ENCODE peak calls at places on chromosome 22, in five cellular contexts. Z, K, M, L and C are unnamed samples.

GRCh38 chr22:31334329-31334728 is 11.8 kb downstream of the PATZ1 start:
- DNase-seq in Z (no peak), K (no peak), M (no peak), L (no peak), C (no peak)

GRCh38 chr22:34055525-34056200 is 135.4 kb upstream of the LARGE1 start:
- DNase-seq in Z (peak; percentile 35), K (no peak), M (peak; percentile 38), L (peak; percentile 5), C (peak; percentile 82)

GRCh38 chr22:49404576-49405199 is 423.0 kb downstream of the BRD1 start:
- DNase-seq in Z (no peak), K (no peak), M (no peak), L (no peak), C (peak; percentile 24)

GRCh38 chr22:32482708-32483107 is 8.1 kb downstream of the FBXO7 start:
- DNase-seq in Z (no peak), K (peak; percentile 22), M (no peak), L (no peak), C (no peak)

GRCh38 chr22:38270091-38270972 is 2.5 kb downstream of the TMEM184B start:
- DNase-seq in Z (no peak), K (peak; percentile 14), M (no peak), L (peak; percentile 51), C (peak; percentile 19)

GRCh38 chr22:25668437-25668836 is 73.6 kb upstream of the MYO18B start:
- DNase-seq in Z (no peak), K (peak; percentile 52), M (no peak), L (no peak), C (no peak)

GRCh38 chr22:49825944-49826602 is 1.6 kb downstream of the BRD1 start:
- DNase-seq in Z (no peak), K (peak; percentile 72), M (no peak), L (peak; percentile 64), C (no peak)

GRCh38 chr22:44972363-44973083 is 37.3 kb downstream of the PHF21B start:
- DNase-seq in Z (no peak), K (peak; percentile 3), M (no peak), L (no peak), C (no peak)

DNA sequence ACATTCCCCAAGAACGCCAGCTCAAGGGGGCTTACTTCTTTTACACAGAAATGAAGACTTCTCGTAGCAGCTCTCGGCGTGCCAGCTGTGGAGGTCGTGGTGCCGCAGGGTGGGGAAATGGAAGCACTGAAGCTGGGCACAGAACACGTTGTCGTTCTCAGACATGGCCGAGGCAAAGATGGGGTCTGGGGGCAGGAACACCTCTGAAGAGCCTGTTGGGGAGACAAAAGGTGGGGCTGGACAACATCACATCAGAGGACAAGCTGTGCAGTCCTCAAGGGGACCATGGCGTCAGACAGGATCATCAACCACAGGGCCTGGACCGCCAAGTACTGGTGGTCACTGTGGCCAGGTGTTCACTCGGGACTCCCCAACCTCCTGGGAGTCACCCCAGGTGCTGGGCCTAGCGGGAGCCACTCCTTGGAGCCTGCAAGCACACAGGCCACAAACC is 65.2 kb downstream of the DGCR2 start:
- DNase-seq in Z (no peak), K (no peak), M (no peak), L (no peak), C (no peak)
- H2BK120ac ChIP-seq in Z (no peak overlapping the region), K (no peak overlapping the region), M (no peak overlapping the region), L (no peak overlapping the region), C (no peak overlapping the region)

GRCh38 chr22:42612336-42612735 is 2.3 kb downstream of the POLDIP3 start:
- DNase-seq in Z (no peak), K (no peak), M (no peak), L (no peak), C (no peak)

GRCh38 chr22:42615092-42615859 is 593 bp upstream of the POLDIP3 start:
- DNase-seq in Z (peak; percentile 89), K (peak; percentile 100), M (peak; percentile 97), L (peak; percentile 100), C (peak; percentile 97)

GRCh38 chr22:42617155-42617983 is 2.7 kb upstream of the POLDIP3 start:
- DNase-seq in Z (no peak), K (no peak), M (no peak), L (no peak), C (peak; percentile 57)

GRCh38 chr22:42613869-42614268 is 814 bp downstream of the POLDIP3 start:
- DNase-seq in Z (no peak), K (no peak), M (no peak), L (peak; percentile 66), C (no peak)

DNA sequence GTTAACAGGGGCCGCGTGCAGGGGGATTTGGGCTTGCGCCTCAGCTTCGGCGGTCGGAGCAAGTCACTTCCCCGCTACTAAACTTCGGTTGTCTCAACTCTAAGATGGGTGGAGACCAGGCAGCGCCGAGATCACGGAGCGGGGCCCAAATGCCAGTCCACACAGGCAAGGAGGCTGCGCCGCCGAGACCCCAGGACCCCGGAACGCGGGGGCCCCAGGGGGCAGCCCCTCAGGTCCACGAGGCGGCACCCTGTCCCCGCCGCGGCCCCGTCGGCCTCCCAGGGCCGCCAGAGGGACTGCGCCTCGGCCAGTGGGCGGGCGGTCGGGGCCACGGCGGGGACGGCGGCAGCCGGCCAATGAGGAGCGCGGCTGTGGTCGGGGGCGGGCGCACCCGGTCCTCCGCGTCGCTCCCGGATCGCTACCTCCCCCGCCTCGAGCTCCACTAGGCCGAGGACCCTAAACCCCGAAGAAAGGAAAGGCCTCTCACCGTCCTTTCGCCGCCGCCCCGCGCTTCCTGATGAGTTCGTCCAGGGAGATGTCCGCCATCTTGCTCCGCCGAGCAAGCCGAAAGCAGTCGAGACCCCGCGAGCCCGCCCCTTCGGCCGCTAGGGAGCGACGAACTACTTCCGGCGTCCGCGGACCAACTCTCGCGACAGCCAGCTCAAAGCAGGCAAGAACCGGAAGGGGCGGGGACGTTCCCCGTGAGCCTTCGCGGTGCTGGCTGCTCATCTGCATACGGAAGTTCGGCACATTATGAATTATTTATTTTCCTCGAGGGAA is at the start of gene POLDIP3:
- DNase-seq in Z (peak; percentile 98), K (peak; percentile 98), M (peak; percentile 98), L (peak; percentile 98), C (peak; percentile 98)
- H2BK120ac ChIP-seq in Z (no peak within 1 kb of the TSS), K (peak within 1 kb of the TSS; percentile 97), M (peak within 1 kb of the TSS; percentile 97), L (peak within 1 kb of the TSS; percentile 94), C (no peak within 1 kb of the TSS)

DNA sequence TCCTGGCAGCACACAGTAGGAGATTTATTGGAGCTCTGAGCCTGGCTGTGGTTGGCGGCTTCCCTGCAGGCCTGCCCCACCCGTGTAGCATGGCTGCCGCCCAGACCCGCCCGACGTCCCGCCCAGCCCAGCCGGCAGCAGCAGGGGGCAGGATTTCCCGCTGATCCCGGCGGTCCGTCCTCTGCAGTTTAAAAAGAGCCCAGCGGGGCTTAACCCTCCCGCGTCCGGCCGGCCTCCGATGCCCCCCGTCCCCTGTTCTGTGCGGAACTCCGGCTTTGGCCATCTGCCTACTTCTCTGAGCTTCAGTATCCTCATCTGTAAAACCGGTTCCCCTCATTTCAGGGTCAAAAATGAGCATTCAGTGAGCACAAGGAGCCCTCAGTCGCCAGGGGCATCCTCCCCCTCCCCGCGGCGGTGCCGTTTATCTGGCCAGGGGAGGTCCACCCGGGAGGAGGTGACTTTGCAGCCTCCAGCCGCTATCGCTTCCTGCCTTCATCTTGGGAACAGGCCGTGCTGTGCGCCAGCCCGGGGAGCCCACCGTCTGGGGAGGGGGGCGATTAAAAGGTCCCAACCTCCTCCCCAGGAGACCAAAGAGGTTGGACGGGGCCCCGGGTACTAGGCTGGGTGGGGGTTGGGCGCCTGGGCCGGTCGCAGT is at the start of gene GAS2L1:
- DNase-seq in Z (peak; percentile 61), K (peak; percentile 73), M (peak; percentile 50), L (peak; percentile 87), C (peak; percentile 84)
- H2BK120ac ChIP-seq in Z (peak within 1 kb of the TSS; percentile 84), K (peak within 1 kb of the TSS; percentile 87), M (peak within 1 kb of the TSS; percentile 90), L (peak within 1 kb of the TSS; percentile 95), C (no peak within 1 kb of the TSS)

GRCh38 chr22:19930537-19931486 is 10.8 kb upstream of the COMT start:
- DNase-seq in Z (no peak), K (peak; percentile 10), M (no peak), L (no peak), C (no peak)
- H2BK120ac ChIP-seq in Z (no peak overlapping the region), K (no peak overlapping the region), M (no peak overlapping the region), L (no peak overlapping the region), C (no peak overlapping the region)

GRCh38 chr22:46769191-46769675 is 6.8 kb downstream of the TBC1D22A start:
- DNase-seq in Z (no peak), K (no peak), M (no peak), L (no peak), C (no peak)
- H2BK120ac ChIP-seq in Z (no peak overlapping the region), K (no peak overlapping the region), M (no peak overlapping the region), L (no peak overlapping the region), C (no peak overlapping the region)

DNA sequence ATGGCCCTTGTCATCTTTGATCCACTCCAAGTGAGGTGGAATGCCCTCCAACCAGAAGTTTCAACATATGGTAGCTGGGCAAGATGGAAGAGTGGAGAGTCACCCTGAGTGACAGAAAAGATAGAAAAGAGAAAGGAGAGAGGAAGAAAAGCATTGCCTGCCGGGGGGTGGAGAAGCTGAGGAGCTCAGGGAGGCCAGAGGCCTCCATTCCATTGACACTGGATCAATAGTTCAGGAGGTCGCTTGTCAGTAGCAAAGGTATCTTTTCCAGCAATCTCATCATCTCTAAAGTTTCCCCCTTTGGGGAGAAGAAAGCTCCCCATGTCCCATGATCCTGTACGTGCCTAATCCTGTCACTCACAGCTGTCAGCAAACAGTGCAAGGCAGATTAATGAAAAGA is 6.7 kb upstream of the C1QTNF6 start:
- DNase-seq in Z (no peak), K (no peak), M (no peak), L (no peak), C (no peak)
- H2BK120ac ChIP-seq in Z (no peak overlapping the region), K (no peak overlapping the region), M (no peak overlapping the region), L (no peak overlapping the region), C (no peak overlapping the region)

DNA sequence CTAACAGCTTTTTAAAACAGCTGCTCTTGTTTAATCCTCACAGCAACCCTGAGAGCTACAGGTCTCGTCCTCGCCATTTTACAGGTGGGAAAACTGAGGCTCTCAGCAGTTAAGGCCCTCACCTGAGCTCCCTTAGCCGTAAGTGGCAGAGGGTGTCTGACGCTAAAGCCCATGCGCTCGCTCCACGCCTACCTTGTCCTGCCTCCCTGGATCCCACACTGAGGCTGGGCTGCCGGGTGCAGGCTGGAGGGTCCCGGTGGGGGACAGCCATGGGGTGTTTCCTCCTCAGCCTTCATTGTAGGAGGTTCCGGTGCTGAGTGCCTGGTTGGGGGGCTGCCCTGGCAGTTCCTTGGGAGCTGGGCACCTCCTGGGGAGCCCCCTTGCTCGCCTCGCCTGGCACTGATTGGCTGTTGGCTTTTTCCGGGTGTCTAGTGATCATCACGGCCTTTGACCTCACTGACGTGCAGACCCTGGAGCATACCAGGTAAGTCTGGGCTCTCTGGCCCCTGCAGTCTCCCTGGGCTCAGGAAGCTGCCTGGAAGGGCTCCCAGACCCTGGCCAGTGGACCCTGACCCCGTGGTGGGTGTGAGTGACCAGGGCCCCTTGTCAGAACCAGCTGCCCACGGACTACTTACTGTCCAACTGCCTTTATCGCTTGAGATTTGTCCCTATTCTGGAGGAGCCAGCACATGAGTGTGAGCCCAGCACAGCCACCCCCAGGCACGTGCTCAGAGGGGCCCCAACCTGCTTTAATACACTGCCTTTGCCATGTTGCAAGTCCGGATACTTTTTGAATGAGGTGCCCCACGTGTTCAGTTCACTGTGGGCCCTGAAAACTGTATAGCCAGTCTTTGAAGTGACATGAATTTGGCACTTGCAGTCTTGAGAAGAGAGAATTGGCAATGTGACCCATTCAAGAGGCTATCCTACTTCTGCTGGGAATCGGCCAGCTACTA is 12.6 kb downstream of the RAB36 start:
- DNase-seq in Z (no peak), K (no peak), M (no peak), L (no peak), C (no peak)
- H2BK120ac ChIP-seq in Z (peak overlapping the region; percentile 32), K (no peak overlapping the region), M (no peak overlapping the region), L (no peak overlapping the region), C (no peak overlapping the region)